ENCODE peak calls at places on chromosomes 7 and 10, in eight cellular contexts. U is K562, Y is A549, T is HCT116, E is endothelial cell of umbilical vein, N is GM12878, L is SK-N-SH, H is WTC11. A is an unnamed sample.

GRCh38 chr10:121340176-121340850 is 257.9 kb downstream of the FGFR2 start:
- DNase-seq in L (no peak), T (no peak), U (no peak), Y (no peak), E (no peak), N (no peak), H (peak), A (no peak)

GRCh38 chr7:100087055-100087750 is 1.6 kb upstream of the COPS6 start:
- DNase-seq in Y (no peak), T (no peak), E (peak), H (no peak), N (no peak), U (no peak), L (peak), A (no peak)

GRCh38 chr7:97200043-97200442 is 82.5 kb downstream of the SDHAF3 start:
- DNase-seq in N (no peak), Y (no peak), H (no peak), L (no peak), U (no peak), T (no peak), E (no peak), A (no peak)

GRCh38 chr7:2978403-2978802 is 65.3 kb downstream of the CARD11 start:
- DNase-seq in Y (no peak), N (peak), U (no peak), H (peak), T (no peak), L (no peak), E (no peak), A (peak)

GRCh38 chr7:21898265-21898930 is 47.3 kb downstream of the CDCA7L start:
- DNase-seq in E (no peak), T (no peak), H (no peak), L (no peak), Y (no peak), N (peak), U (no peak), A (peak)

GRCh38 chr7:7271094-7271874 is 88.9 kb downstream of the C1GALT1 start:
- DNase-seq in L (no peak), H (no peak), T (no peak), U (no peak), N (no peak), E (no peak), Y (no peak), A (peak)

GRCh38 chr10:110373059-110373458 is 68.3 kb upstream of the SMNDC1 start:
- DNase-seq in L (no peak), U (no peak), H (no peak), N (no peak), E (no peak), T (no peak), Y (peak), A (no peak)

GRCh38 chr10:110680473-110681020 is 36.4 kb downstream of the RBM20 start:
- DNase-seq in Y (no peak), E (no peak), L (no peak), T (no peak), H (no peak), U (no peak), N (no peak), A (no peak)

GRCh38 chr7:1532456-1533254 is 2.2 kb downstream of the MAFK start:
- DNase-seq in U (peak), T (peak), N (no peak), H (no peak), E (peak), L (no peak), Y (peak), A (peak)

GRCh38 chr7:94928168-94928707 is 20.8 kb downstream of the PPP1R9A start:
- DNase-seq in L (no peak), N (no peak), Y (no peak), E (no peak), U (no peak), T (no peak), H (no peak), A (no peak)

GRCh38 chr7:131404226-131404911 is 76.7 kb downstream of the MKLN1 start:
- DNase-seq in L (no peak), Y (no peak), N (no peak), E (no peak), U (no peak), H (no peak), T (no peak), A (no peak)

GRCh38 chr10:517872-518475 is 171.5 kb downstream of the DIP2C start:
- DNase-seq in Y (no peak), T (no peak), H (no peak), E (no peak), N (no peak), U (no peak), L (no peak), A (no peak)

GRCh38 chr7:127107601-127108007 is 145.1 kb downstream of the GRM8 start:
- DNase-seq in U (peak), E (peak), Y (peak), N (peak), H (peak), L (peak), T (peak), A (peak)

GRCh38 chr10:74292871-74293427 is 141.9 kb downstream of the ADK start:
- DNase-seq in L (no peak), Y (no peak), N (no peak), E (no peak), H (no peak), T (peak), U (no peak), A (no peak)

GRCh38 chr7:28748346-28748745 is 209.8 kb downstream of the TRIL start:
- DNase-seq in U (no peak), Y (no peak), E (no peak), T (no peak), N (no peak), H (no peak), L (no peak), A (no peak)

GRCh38 chr7:84245831-84246230 is 51.2 kb upstream of the SEMA3A start:
- DNase-seq in N (no peak), E (no peak), H (peak), U (no peak), Y (no peak), L (no peak), T (no peak), A (no peak)

GRCh38 chr10:11145498-11145855 is 127.8 kb downstream of the CELF2 start:
- DNase-seq in U (peak), L (no peak), Y (no peak), T (no peak), E (peak), H (no peak), N (no peak), A (peak)

GRCh38 chr10:72692057-72692891 is at the start of gene MCU:
- DNase-seq in L (peak), U (peak), N (no peak), E (peak), Y (peak), T (no peak), H (peak), A (peak)

GRCh38 chr10:5594271-5595036 is 69.7 kb downstream of the CALML3 start:
- DNase-seq in H (no peak), U (no peak), L (peak), T (no peak), N (no peak), Y (no peak), E (peak), A (no peak)

GRCh38 chr10:128976886-128977285 is 490.2 kb upstream of the MGMT start:
- DNase-seq in H (no peak), E (no peak), L (no peak), U (no peak), Y (no peak), N (no peak), T (no peak), A (no peak)

GRCh38 chr7:154638286-154638685 is 364.6 kb downstream of the PAXIP1 start:
- DNase-seq in L (no peak), U (no peak), N (no peak), Y (no peak), H (no peak), T (no peak), E (no peak), A (no peak)

GRCh38 chr7:154644366-154644765 is 358.6 kb downstream of the PAXIP1 start:
- DNase-seq in U (no peak), N (no peak), H (no peak), Y (no peak), L (no peak), T (no peak), E (no peak), A (no peak)

GRCh38 chr7:154640917-154641316 is 362.0 kb downstream of the PAXIP1 start:
- DNase-seq in T (no peak), U (no peak), L (no peak), N (no peak), H (no peak), E (no peak), Y (no peak), A (no peak)

GRCh38 chr7:154640266-154640865 is 362.6 kb downstream of the PAXIP1 start:
- DNase-seq in L (peak), H (no peak), T (no peak), E (no peak), U (peak), Y (peak), N (no peak), A (peak)
- TF ChIP-seq CTCF in L (no peak), H (no peak), T (no peak), E (no peak), U (peak), Y (no peak), N (no peak), A (peak)

GRCh38 chr7:19752045-19752444 is 21.4 kb downstream of the TMEM196 start:
- DNase-seq in H (no peak), E (no peak), Y (no peak), U (no peak), T (no peak), N (no peak), L (no peak), A (no peak)

GRCh38 chr7:19744075-19744474 is 29.3 kb downstream of the TMEM196 start:
- DNase-seq in Y (no peak), L (no peak), U (no peak), N (no peak), E (no peak), H (no peak), T (no peak), A (no peak)

GRCh38 chr7:19749658-19750057 is 23.8 kb downstream of the TMEM196 start:
- DNase-seq in U (no peak), H (no peak), N (no peak), E (no peak), T (no peak), Y (no peak), L (no peak), A (no peak)

GRCh38 chr7:19747740-19748339 is 25.6 kb downstream of the TMEM196 start:
- DNase-seq in U (peak), L (peak), N (no peak), H (no peak), Y (peak), E (peak), T (peak), A (peak)
- TF ChIP-seq MAX in U (no peak), L (no peak), N (no peak), H (no peak), Y (no peak), E (no peak), T (no peak), A (no peak)

GRCh38 chr10:130072247-130072646 is 38.4 kb downstream of the C10orf143 start:
- DNase-seq in N (no peak), E (no peak), H (no peak), L (no peak), U (no peak), T (no peak), Y (no peak), A (no peak)

GRCh38 chr10:130076681-130077080 is 33.9 kb downstream of the C10orf143 start:
- DNase-seq in N (no peak), L (no peak), E (no peak), Y (no peak), U (no peak), T (no peak), H (no peak), A (no peak)

GRCh38 chr10:130073912-130074311 is 36.7 kb downstream of the C10orf143 start:
- DNase-seq in H (no peak), L (no peak), N (no peak), U (no peak), Y (no peak), E (no peak), T (no peak), A (no peak)

GRCh38 chr10:130078120-130078519 is 32.5 kb downstream of the C10orf143 start:
- DNase-seq in E (no peak), Y (no peak), U (no peak), N (no peak), T (no peak), L (no peak), H (no peak), A (no peak)

GRCh38 chr10:130074639-130075038 is 36.0 kb downstream of the C10orf143 start:
- DNase-seq in T (no peak), N (no peak), U (no peak), Y (no peak), L (no peak), E (no peak), H (no peak), A (no peak)
- TF ChIP-seq CTCF in T (no peak), N (no peak), U (no peak), Y (no peak), L (no peak), E (no peak), H (no peak), A (no peak)

DNA sequence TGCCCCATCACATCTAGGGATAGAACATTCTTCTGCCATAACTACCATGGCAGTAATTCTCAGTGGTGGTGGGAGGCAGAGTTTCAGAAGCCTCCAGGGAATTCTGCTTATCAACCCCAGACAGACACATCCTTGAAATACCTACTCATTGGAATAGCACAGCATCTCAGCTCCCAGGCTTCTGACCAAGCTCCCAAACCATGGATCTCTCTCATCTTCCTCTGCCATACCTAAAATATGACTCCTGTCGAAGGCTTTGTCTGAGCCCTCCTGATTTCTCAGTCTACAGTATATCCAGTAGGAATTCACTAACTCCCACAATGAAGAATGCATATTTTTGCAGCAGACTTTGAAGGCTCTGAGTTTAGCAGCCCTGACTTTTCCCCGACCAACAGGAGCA is 687.5 kb downstream of the GRID1 start:
- DNase-seq in N (no peak), E (no peak), H (no peak), T (no peak), Y (no peak), U (no peak), L (no peak), A (no peak)
- TF ChIP-seq MAX in N (no peak), E (no peak), H (no peak), T (no peak), Y (no peak), U (no peak), L (no peak), A (no peak)

GRCh38 chr10:33163941-33164824 is 170.3 kb downstream of the NRP1 start:
- DNase-seq in N (no peak), H (no peak), Y (peak), T (no peak), L (no peak), E (peak), U (no peak), A (no peak)

GRCh38 chr10:33161550-33162247 is 172.8 kb downstream of the NRP1 start:
- DNase-seq in Y (no peak), H (no peak), L (no peak), T (no peak), U (no peak), N (no peak), E (no peak), A (no peak)

GRCh38 chr10:33162248-33162575 is 172.3 kb downstream of the NRP1 start:
- DNase-seq in E (no peak), T (no peak), L (no peak), U (no peak), Y (no peak), N (no peak), H (no peak), A (no peak)

GRCh38 chr10:33160151-33160550 is 174.3 kb downstream of the NRP1 start:
- DNase-seq in H (peak), N (no peak), L (no peak), E (no peak), U (no peak), Y (no peak), T (no peak), A (no peak)

GRCh38 chr10:33165911-33166310 is 168.6 kb downstream of the NRP1 start:
- DNase-seq in T (no peak), U (no peak), Y (no peak), L (no peak), H (no peak), N (no peak), E (no peak), A (no peak)
- TF ChIP-seq CTCF in T (no peak), U (no peak), Y (no peak), L (no peak), H (no peak), N (no peak), E (no peak), A (no peak)

A was measured in NB4.